ENCODE peak calls at places on chromosomes 2 and 18, in four cellular contexts. D is activated CD8-positive, alpha-beta T cell treated with anti-CD3 and anti-CD28 coated beads for 36 hours; F is ELR; S is astrocyte of the spinal cord. A is an unnamed sample.

GRCh38 chr2:9439536-9439935 is 16.1 kb downstream of the CPSF3 start:
- DNase-seq in D (no peak), F (peak; percentile 29), S (no peak), A (no peak)

GRCh38 chr2:239873656-239874635 is 151.2 kb downstream of the NDUFA10 start:
- DNase-seq in D (no peak), F (no peak), S (no peak), A (no peak)

GRCh38 chr2:74413001-74413698 is 8.3 kb downstream of the C2orf81 start:
- DNase-seq in D (no peak), F (no peak), S (no peak), A (no peak)

GRCh38 chr2:65339648-65340047 is 92.8 kb downstream of the SPRED2 start:
- DNase-seq in D (no peak), F (no peak), S (no peak), A (no peak)

GRCh38 chr2:160269803-160270570 is 69.9 kb upstream of the ITGB6 start:
- DNase-seq in D (peak; percentile 80), F (peak; percentile 95), S (peak; percentile 91), A (peak; percentile 96)

GRCh38 chr2:120253021-120253882 is 600 bp downstream of the RALB start:
- DNase-seq in D (peak; percentile 37), F (peak; percentile 89), S (peak; percentile 70), A (peak; percentile 82)

GRCh38 chr2:95722331-95722730 is 130.5 kb downstream of the TRIM43 start:
- DNase-seq in D (no peak), F (no peak), S (no peak), A (no peak)

GRCh38 chr2:4792126-4792525 is 900.1 kb upstream of the SOX11 start:
- DNase-seq in D (no peak), F (no peak), S (no peak), A (no peak)

GRCh38 chr18:79582978-79583377 is 96.6 kb upstream of the CTDP1 start:
- DNase-seq in D (no peak), F (no peak), S (no peak), A (no peak)

GRCh38 chr2:139411236-139411635 is 631.0 kb upstream of the NXPH2 start:
- DNase-seq in D (no peak), F (no peak), S (no peak), A (no peak)

GRCh38 chr2:97673187-97673914 is 3.8 kb downstream of the C2orf92 start:
- DNase-seq in D (peak; percentile 76), F (peak; percentile 15), S (no peak), A (no peak)

GRCh38 chr2:7792031-7792651 is 874.9 kb downstream of the RNF144A start:
- DNase-seq in D (no peak), F (no peak), S (peak; percentile 44), A (no peak)

GRCh38 chr18:68940039-68940438 is 142.2 kb downstream of the CCDC102B start:
- DNase-seq in D (no peak), F (no peak), S (no peak), A (no peak)

GRCh38 chr18:56517181-56517580 is 121.2 kb downstream of the TXNL1 start:
- DNase-seq in D (no peak), F (no peak), S (no peak), A (peak; percentile 13)

GRCh38 chr2:46939596-46940359 is 24.2 kb upstream of the MCFD2 start:
- DNase-seq in D (no peak), F (no peak), S (no peak), A (peak; percentile 65)

GRCh38 chr2:36965751-36966369 is 476 bp downstream of the STRN start:
- DNase-seq in D (peak; percentile 50), F (peak; percentile 43), S (peak; percentile 14), A (peak; percentile 34)

GRCh38 chr2:148781544-148781943 is 93.5 kb upstream of the KIF5C start:
- DNase-seq in D (no peak), F (peak; percentile 18), S (no peak), A (no peak)

GRCh38 chr18:41906528-41907256 is 48.3 kb upstream of the PIK3C3 start:
- DNase-seq in D (peak; percentile 58), F (peak; percentile 71), S (peak; percentile 77), A (peak; percentile 58)

GRCh38 chr2:223465793-223466192 is 136.4 kb downstream of the SCG2 start:
- DNase-seq in D (no peak), F (peak; percentile 95), S (peak; percentile 97), A (peak; percentile 98)

GRCh38 chr2:26648516-26648915 is 7.3 kb upstream of the CIB4 start:
- DNase-seq in D (no peak), F (no peak), S (no peak), A (no peak)

GRCh38 chr2:240564191-240564570 is 4.0 kb downstream of the DUSP28 start:
- DNase-seq in D (no peak), F (no peak), S (no peak), A (no peak)

GRCh38 chr2:42547014-42547413 is 21.4 kb upstream of the MTA3 start:
- DNase-seq in D (no peak), F (no peak), S (no peak), A (no peak)

GRCh38 chr2:233053928-233054774 is 6.0 kb upstream of the INPP5D start:
- DNase-seq in D (peak; percentile 83), F (peak; percentile 66), S (peak; percentile 28), A (peak; percentile 37)

GRCh38 chr18:79460445-79461300 is 64.9 kb downstream of the NFATC1 start:
- DNase-seq in D (no peak), F (no peak), S (no peak), A (no peak)

GRCh38 chr2:132538331-132538855 is 121.8 kb downstream of the GPR39 start:
- DNase-seq in D (no peak), F (no peak), S (no peak), A (no peak)

GRCh38 chr2:224909885-224910517 is 132.3 kb downstream of the DOCK10 start:
- DNase-seq in D (peak; percentile 61), F (peak; percentile 22), S (peak; percentile 89), A (peak; percentile 94)

GRCh38 chr2:213065583-213066444 is 85.6 kb downstream of the IKZF2 start:
- DNase-seq in D (peak; percentile 39), F (peak; percentile 22), S (peak; percentile 75), A (no peak)

GRCh38 chr2:12797815-12798214 is 81.1 kb downstream of the TRIB2 start:
- DNase-seq in D (no peak), F (peak; percentile 41), S (peak; percentile 65), A (peak; percentile 85)

GRCh38 chr2:232137346-232137745 is 175.8 kb downstream of the DIS3L2 start:
- DNase-seq in D (no peak), F (peak; percentile 83), S (no peak), A (no peak)

GRCh38 chr2:66441651-66442365 is 6.9 kb downstream of the MEIS1 start:
- DNase-seq in D (no peak), F (peak; percentile 40), S (peak; percentile 68), A (no peak)

GRCh38 chr2:28736034-28736433 is 15.6 kb upstream of the PPP1CB start:
- DNase-seq in D (no peak), F (no peak), S (no peak), A (peak; percentile 77)

GRCh38 chr2:106089611-106090010 is 104.5 kb downstream of the UXS1 start:
- DNase-seq in D (no peak), F (no peak), S (no peak), A (no peak)

GRCh38 chr2:187580462-187581124 is 26.4 kb upstream of the TFPI start:
- DNase-seq in D (no peak), F (peak; percentile 91), S (peak; percentile 87), A (peak; percentile 74)

GRCh38 chr18:34031810-34032209 is 192.9 kb downstream of the NOL4 start:
- DNase-seq in D (no peak), F (no peak), S (no peak), A (no peak)

GRCh38 chr2:65940856-65941255 is 494.1 kb upstream of the MEIS1 start:
- DNase-seq in D (no peak), F (no peak), S (no peak), A (no peak)

GRCh38 chr2:207883002-207883780 is 113.5 kb upstream of the FZD5 start:
- DNase-seq in D (no peak), F (no peak), S (no peak), A (no peak)

GRCh38 chr2:212843409-212844199 is 305.0 kb upstream of the ERBB4 start:
- DNase-seq in D (no peak), F (peak; percentile 97), S (peak; percentile 86), A (peak; percentile 92)

GRCh38 chr18:56139792-56140254 is 498.6 kb downstream of the TXNL1 start:
- DNase-seq in D (no peak), F (peak; percentile 75), S (peak; percentile 81), A (peak; percentile 88)

GRCh38 chr2:146228659-146229058 is 1616.2 kb upstream of the ACVR2A start:
- DNase-seq in D (no peak), F (no peak), S (no peak), A (no peak)

GRCh38 chr2:239323473-239323872 is 77.3 kb downstream of the HDAC4 start:
- DNase-seq in D (no peak), F (no peak), S (no peak), A (no peak)

A was measured in M059J.